ENCODE peak calls at places on chromosome 9, in five cellular contexts. T, Z, B, U and Q are unnamed samples.

GRCh38 chr9:125755340-125755739 is 8.2 kb downstream of the PBX3 start:
- DNase-seq in T (no peak), Z (no peak), B (no peak), U (no peak), Q (peak)

GRCh38 chr9:133107245-133107722 is 13.8 kb downstream of the RALGDS start:
- DNase-seq in T (no peak), Z (no peak), B (no peak), U (no peak), Q (no peak)

GRCh38 chr9:121288874-121289553 is 21.1 kb downstream of the GSN start:
- DNase-seq in T (peak), Z (peak), B (no peak), U (peak), Q (peak)

GRCh38 chr9:101455656-101456235 is 20.2 kb upstream of the ALDOB start:
- DNase-seq in T (no peak), Z (no peak), B (no peak), U (no peak), Q (no peak)

GRCh38 chr9:1604942-1605560 is 410.1 kb upstream of the SMARCA2 start:
- DNase-seq in T (peak), Z (no peak), B (no peak), U (peak), Q (no peak)

GRCh38 chr9:117189121-117189520 is 225.7 kb downstream of the ASTN2 start:
- DNase-seq in T (no peak), Z (no peak), B (no peak), U (peak), Q (peak)

GRCh38 chr9:130327781-130328348 is 62.3 kb downstream of the HMCN2 start:
- DNase-seq in T (no peak), Z (no peak), B (no peak), U (peak), Q (peak)

GRCh38 chr9:130024597-130024994 is 18.4 kb downstream of the FNBP1 start:
- DNase-seq in T (no peak), Z (no peak), B (no peak), U (peak), Q (no peak)

GRCh38 chr9:86202338-86202882 is 57.0 kb downstream of the C9orf153 start:
- DNase-seq in T (peak), Z (peak), B (no peak), U (peak), Q (peak)

GRCh38 chr9:74035786-74036185 is 461.3 kb upstream of the RORB start:
- DNase-seq in T (no peak), Z (no peak), B (no peak), U (no peak), Q (no peak)

GRCh38 chr9:98873535-98874432 is 66.3 kb downstream of the GALNT12 start:
- DNase-seq in T (no peak), Z (no peak), B (no peak), U (peak), Q (no peak)

GRCh38 chr9:36486933-36487481 is 85.7 kb upstream of the MELK start:
- DNase-seq in T (peak), Z (peak), B (no peak), U (peak), Q (peak)

DNA sequence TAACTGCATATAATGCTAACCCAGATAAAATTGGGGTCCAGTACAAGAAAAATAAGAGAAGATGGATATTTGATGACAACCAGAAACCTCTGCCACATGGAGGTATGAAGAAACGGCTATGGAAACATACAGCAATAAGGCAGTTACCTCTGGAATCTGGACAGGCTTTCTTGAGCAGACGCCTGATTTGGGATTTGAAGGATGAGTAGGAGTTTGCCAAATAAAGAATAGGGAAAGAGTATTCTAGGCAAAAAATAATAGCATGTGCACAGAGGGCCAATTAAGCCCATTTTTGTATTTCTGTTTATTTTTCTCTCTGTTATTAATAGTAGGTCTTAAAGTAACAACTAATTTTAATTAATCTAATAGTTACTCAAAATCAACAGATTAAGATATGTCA is 144.9 kb downstream of the ADAMTSL1 start:
- DNase-seq in T (no peak), Z (no peak), B (no peak), U (no peak), Q (no peak)
- H3K4ac ChIP-seq in T (no peak), Z (no peak), B (no peak), U (no peak), Q (no peak)

GRCh38 chr9:131347376-131348020 is 46.4 kb upstream of the PRRC2B start:
- DNase-seq in T (no peak), Z (no peak), B (no peak), U (no peak), Q (no peak)
- H2BK12ac ChIP-seq in T (peak), Z (no peak), B (peak), U (no peak), Q (no peak)

GRCh38 chr9:5450360-5451051 is at the start of gene CD274:
- DNase-seq in T (peak), Z (peak), B (peak), U (peak), Q (peak)
- H3K27ac ChIP-seq in T (no peak), Z (no peak), B (no peak), U (peak), Q (peak)

DNA sequence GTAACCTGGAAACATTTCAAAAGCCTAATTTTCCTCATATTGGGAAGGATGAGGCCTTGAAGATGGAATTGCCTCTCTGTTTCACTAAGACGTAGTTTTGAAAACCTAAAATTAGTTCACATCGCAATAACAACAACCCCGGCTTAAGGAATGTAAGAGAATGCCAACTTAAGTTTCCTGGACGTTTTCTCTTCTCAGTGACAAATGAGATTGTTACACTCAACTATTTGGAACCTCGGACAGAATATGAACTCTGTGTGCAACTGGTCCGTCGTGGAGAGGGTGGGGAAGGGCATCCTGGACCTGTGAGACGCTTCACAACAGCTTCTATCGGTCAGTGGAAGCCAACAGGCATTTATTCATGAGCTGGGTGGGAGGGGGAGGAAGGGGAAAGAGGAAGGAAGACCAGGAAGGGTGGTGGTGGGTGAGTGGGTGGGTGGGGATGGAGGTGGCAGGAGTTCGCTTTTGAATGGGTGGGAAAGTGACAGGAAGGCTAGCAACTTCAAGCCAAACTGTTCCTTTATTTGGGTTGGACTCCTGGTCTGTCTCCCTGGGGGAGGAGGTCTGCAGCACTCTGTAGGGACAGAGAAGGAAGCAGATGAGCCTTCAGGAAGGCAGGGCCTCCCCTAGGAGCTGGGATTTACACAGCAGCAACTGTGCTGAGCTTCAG is 83.4 kb downstream of the TEK start:
- DNase-seq in T (no peak), Z (no peak), B (no peak), U (no peak), Q (no peak)
- H3K4ac ChIP-seq in T (no peak), Z (no peak), B (no peak), U (no peak), Q (peak)

GRCh38 chr9:136694865-136695247 is 7.6 kb upstream of the AGPAT2 start:
- DNase-seq in T (no peak), Z (no peak), B (no peak), U (no peak), Q (no peak)
- H2BK12ac ChIP-seq in T (no peak), Z (no peak), B (no peak), U (no peak), Q (no peak)

DNA sequence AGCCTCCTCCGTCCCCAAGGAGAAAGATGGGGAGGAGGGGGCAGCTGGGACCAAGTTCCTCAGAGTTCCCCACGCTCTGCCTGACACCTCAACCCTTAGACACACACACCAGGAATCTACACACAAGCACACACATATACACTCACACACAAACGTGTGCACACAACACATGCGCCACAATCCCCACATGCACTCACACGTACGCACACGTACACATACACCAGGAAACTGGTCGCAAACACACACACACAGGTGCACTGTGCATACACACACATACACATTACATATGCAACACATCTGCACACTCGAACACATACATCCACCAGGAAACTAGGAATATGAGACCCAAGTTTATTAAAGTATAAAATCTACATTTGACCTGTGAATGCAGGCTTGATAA is 50.4 kb downstream of the ROR2 start:
- DNase-seq in T (no peak), Z (no peak), B (no peak), U (no peak), Q (no peak)
- H3K27ac ChIP-seq in T (no peak), Z (no peak), B (no peak), U (no peak), Q (peak)

GRCh38 chr9:110573305-110573704 is 6.2 kb downstream of the SVEP1 start:
- DNase-seq in T (no peak), Z (no peak), B (no peak), U (no peak), Q (no peak)
- H3K4ac ChIP-seq in T (no peak), Z (no peak), B (no peak), U (no peak), Q (no peak)

DNA sequence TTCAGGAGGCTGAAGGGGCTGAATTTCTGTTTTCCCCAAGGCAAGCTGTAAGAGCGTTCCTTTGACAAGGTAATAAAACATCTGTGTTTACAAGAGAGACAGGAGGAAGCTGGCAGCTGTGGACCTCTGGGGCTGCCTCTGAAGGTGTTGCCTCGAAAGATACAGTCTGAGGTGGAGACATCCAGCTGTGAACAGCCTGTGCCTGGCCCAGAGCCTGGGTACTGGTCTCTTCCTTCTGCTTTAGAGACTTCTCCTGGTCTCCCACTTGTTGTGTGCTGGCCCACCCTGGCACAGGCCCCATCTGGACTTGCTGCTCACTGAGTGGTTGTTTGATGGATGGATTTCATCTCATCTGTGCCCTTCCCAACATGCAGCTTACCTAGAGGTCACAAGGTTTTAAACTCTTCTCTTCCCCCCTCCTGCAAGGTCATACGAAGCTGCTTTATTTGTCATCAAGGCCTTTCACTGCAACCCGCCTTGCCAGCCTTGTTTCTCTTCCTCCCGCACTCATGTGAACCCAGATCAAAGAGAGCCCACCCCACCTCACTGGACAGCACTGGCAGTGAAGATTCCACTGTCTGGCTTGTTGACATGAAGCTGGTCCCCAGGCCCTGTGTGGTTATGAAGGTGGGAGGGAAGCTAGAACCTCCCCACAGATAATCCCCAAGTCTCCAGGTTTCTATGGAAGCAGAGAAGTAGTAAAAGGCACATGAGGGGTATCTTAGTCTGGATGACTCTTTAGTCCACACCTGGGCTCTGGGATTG is 35.0 kb upstream of the ALDH1B1 start:
- DNase-seq in T (no peak), Z (no peak), B (no peak), U (no peak), Q (no peak)
- H2BK12ac ChIP-seq in T (no peak), Z (no peak), B (no peak), U (no peak), Q (no peak)